ENCODE peak calls at places on chromosomes 4 and X, in eight cellular contexts. D is kidney; Q is GM23248; P is thyroid gland; M is hepatocyte; C is mesendoderm; H is CD8-positive, alpha-beta memory T cell; U is substantia nigra. T is an unnamed sample.

GRCh38 chr4:30755306-30755705 is 35.1 kb downstream of the PCDH7 start:
- DNase-seq in M (no peak), H (no peak), Q (no peak), C (no peak), U (no peak), P (no peak), D (no peak), T (no peak)

GRCh38 chrX:22202251-22202650 is 70.5 kb upstream of the CBLL2 start:
- DNase-seq in H (no peak), C (no peak), Q (no peak), U (no peak), M (no peak), P (no peak), D (no peak), T (no peak)

GRCh38 chr4:90171491-90171890 is 44.3 kb downstream of the CCSER1 start:
- DNase-seq in H (no peak), C (no peak), Q (no peak), U (no peak), M (no peak), D (no peak), P (no peak), T (no peak)

GRCh38 chr4:52925531-52925968 is 63.4 kb downstream of the RASL11B start:
- DNase-seq in M (peak), U (no peak), P (no peak), Q (no peak), C (peak), D (no peak), H (no peak), T (no peak)

GRCh38 chrX:148380614-148381561 is 119.5 kb upstream of the AFF2 start:
- DNase-seq in D (no peak), U (no peak), M (peak), Q (peak), C (peak), H (peak), P (no peak), T (no peak)

GRCh38 chrX:24482823-24483410 is 17.8 kb downstream of the PDK3 start:
- DNase-seq in U (no peak), D (no peak), M (no peak), C (no peak), P (no peak), Q (no peak), H (no peak), T (no peak)

GRCh38 chr4:110793890-110794588 is 171.2 kb upstream of the PITX2 start:
- DNase-seq in D (no peak), H (no peak), P (no peak), C (peak), Q (no peak), U (no peak), M (peak), T (no peak)

GRCh38 chr4:56181140-56181950 is 205.9 kb downstream of the AASDH start:
- DNase-seq in H (no peak), Q (peak), D (no peak), C (peak), M (no peak), P (no peak), U (no peak), T (no peak)

GRCh38 chr4:1491630-1492457 is 85.6 kb upstream of the NKX1-1 start:
- DNase-seq in D (peak), Q (no peak), C (no peak), P (no peak), U (no peak), M (no peak), H (peak), T (no peak)

GRCh38 chr4:52051615-52052474 is 741 bp downstream of the SPATA18 start:
- DNase-seq in Q (peak), C (peak), U (peak), P (peak), D (peak), H (no peak), M (peak), T (peak)

GRCh38 chrX:128035318-128035717 is 16.9 kb downstream of the ACTRT1 start:
- DNase-seq in D (no peak), M (no peak), H (no peak), U (no peak), Q (no peak), C (no peak), P (no peak), T (no peak)

GRCh38 chr4:52979020-52979419 is 116.9 kb downstream of the RASL11B start:
- DNase-seq in H (no peak), U (no peak), M (no peak), D (no peak), C (peak), Q (peak), P (no peak), T (no peak)

GRCh38 chrX:9573282-9574106 is 108.6 kb downstream of the TBL1X start:
- DNase-seq in U (no peak), P (no peak), C (peak), Q (no peak), M (peak), H (no peak), D (no peak), T (no peak)

GRCh38 chr4:153326513-153326912 is 18.0 kb upstream of the MND1 start:
- DNase-seq in H (no peak), U (no peak), C (no peak), P (no peak), M (no peak), Q (peak), D (no peak), T (no peak)

GRCh38 chr4:181254771-181255170 is 988.4 kb upstream of the TENM3 start:
- DNase-seq in Q (no peak), D (no peak), M (no peak), C (no peak), H (no peak), P (no peak), U (no peak), T (no peak)

GRCh38 chr4:153276966-153277365 is 67.5 kb upstream of the MND1 start:
- DNase-seq in U (no peak), D (no peak), P (no peak), H (no peak), M (no peak), Q (no peak), C (no peak), T (no peak)

GRCh38 chr4:71709961-71710360 is 73.9 kb downstream of the GC start:
- DNase-seq in P (no peak), H (no peak), C (peak), D (no peak), M (no peak), Q (peak), U (no peak), T (no peak)

GRCh38 chr4:31106419-31106818 is 386.2 kb downstream of the PCDH7 start:
- DNase-seq in D (no peak), H (no peak), M (no peak), U (no peak), P (no peak), Q (no peak), C (no peak), T (no peak)

GRCh38 chr4:67721770-67722597 is 21.0 kb upstream of the UBA6 start:
- DNase-seq in U (no peak), M (no peak), Q (no peak), H (no peak), C (peak), P (no peak), D (no peak), T (no peak)

GRCh38 chrX:2679534-2680485 is 11.3 kb upstream of the CD99 start:
- DNase-seq in C (no peak), Q (no peak), U (no peak), P (peak), M (peak), H (no peak), D (no peak), T (no peak)

GRCh38 chrX:108397627-108398392 is 40.4 kb downstream of the COL4A6 start:
- DNase-seq in M (no peak), P (no peak), D (no peak), H (no peak), C (no peak), Q (peak), U (no peak), T (no peak)

GRCh38 chr4:8649631-8650261 is 57.2 kb downstream of the CPZ start:
- DNase-seq in M (no peak), Q (no peak), P (no peak), U (no peak), D (peak), H (no peak), C (no peak), T (no peak)

GRCh38 chr4:134201216-134202098 is at the start of gene PABPC4L:
- DNase-seq in H (no peak), M (peak), U (no peak), D (peak), P (peak), C (peak), Q (peak), T (peak)

GRCh38 chrX:19814240-19814639 is 73.2 kb downstream of the SH3KBP1 start:
- DNase-seq in P (no peak), D (no peak), M (no peak), C (peak), Q (no peak), U (no peak), H (no peak), T (no peak)

GRCh38 chr4:182206916-182207315 is 36.3 kb upstream of the TENM3 start:
- DNase-seq in D (no peak), C (peak), M (peak), Q (no peak), H (no peak), U (no peak), P (no peak), T (no peak)

GRCh38 chrX:93242897-93243296 is 430.5 kb downstream of the NAP1L3 start:
- DNase-seq in Q (no peak), H (no peak), M (no peak), U (no peak), D (no peak), P (no peak), C (no peak), T (no peak)

GRCh38 chr4:8260656-8261111 is 8.9 kb upstream of the HTRA3 start:
- DNase-seq in P (peak), H (no peak), U (no peak), Q (peak), C (peak), M (peak), D (no peak), T (no peak)

GRCh38 chrX:2875798-2876399 is 47.2 kb downstream of the GYG2 start:
- DNase-seq in H (no peak), C (no peak), D (no peak), U (no peak), P (no peak), Q (peak), M (peak), T (no peak)

GRCh38 chr4:15396157-15396800 is 31.6 kb upstream of the C1QTNF7 start:
- DNase-seq in H (peak), M (peak), Q (peak), P (peak), C (peak), U (no peak), D (peak), T (no peak)

GRCh38 chrX:68833448-68833805 is 4.6 kb downstream of the EFNB1 start:
- DNase-seq in Q (no peak), C (no peak), U (no peak), D (no peak), H (no peak), P (no peak), M (no peak), T (no peak)

GRCh38 chr4:68299492-68300457 is 50.1 kb downstream of the YTHDC1 start:
- DNase-seq in M (no peak), H (no peak), C (no peak), U (no peak), Q (no peak), D (no peak), P (no peak), T (no peak)

GRCh38 chrX:16842684-16843083 is 27.5 kb downstream of the RBBP7 start:
- DNase-seq in U (no peak), H (no peak), P (no peak), M (no peak), D (no peak), C (no peak), Q (peak), T (no peak)

GRCh38 chr4:48109413-48110263 is 24.4 kb downstream of the TXK start:
- DNase-seq in P (no peak), U (no peak), D (no peak), M (peak), C (peak), Q (peak), H (no peak), T (no peak)

GRCh38 chr4:108181704-108182103 is 13.0 kb upstream of the LEF1 start:
- DNase-seq in D (no peak), Q (no peak), U (no peak), P (peak), H (no peak), C (no peak), M (no peak), T (no peak)

GRCh38 chr4:108272046-108272445 is 103.3 kb upstream of the LEF1 start:
- DNase-seq in P (no peak), M (peak), H (no peak), C (no peak), U (no peak), D (no peak), Q (no peak), T (no peak)

GRCh38 chr4:147901388-147901787 is 169.5 kb downstream of the ARHGAP10 start:
- DNase-seq in Q (no peak), D (no peak), M (no peak), P (no peak), H (no peak), U (no peak), C (no peak), T (no peak)

GRCh38 chr4:53962516-53963225 is 101.7 kb downstream of the CHIC2 start:
- DNase-seq in H (no peak), D (no peak), U (no peak), M (peak), Q (peak), P (no peak), C (peak), T (no peak)

GRCh38 chrX:108399427-108400165 is 38.6 kb downstream of the COL4A6 start:
- DNase-seq in P (no peak), C (no peak), Q (peak), H (no peak), D (no peak), M (no peak), U (no peak), T (no peak)

GRCh38 chr4:76235407-76235806 is 16.1 kb upstream of the FAM47E start:
- DNase-seq in P (no peak), Q (no peak), U (no peak), H (no peak), C (no peak), D (no peak), M (no peak), T (no peak)

GRCh38 chr4:76233534-76233933 is 18.0 kb upstream of the FAM47E start:
- DNase-seq in Q (no peak), D (no peak), U (no peak), C (peak), M (no peak), H (no peak), P (no peak), T (no peak)

GRCh38 chr4:76233088-76233487 is 18.4 kb upstream of the FAM47E start:
- DNase-seq in P (no peak), H (no peak), Q (no peak), U (no peak), D (no peak), M (no peak), C (no peak), T (no peak)

GRCh38 chr4:76234679-76235044 is 16.9 kb upstream of the FAM47E start:
- DNase-seq in H (no peak), U (no peak), D (no peak), P (no peak), M (no peak), C (no peak), Q (no peak), T (no peak)

DNA sequence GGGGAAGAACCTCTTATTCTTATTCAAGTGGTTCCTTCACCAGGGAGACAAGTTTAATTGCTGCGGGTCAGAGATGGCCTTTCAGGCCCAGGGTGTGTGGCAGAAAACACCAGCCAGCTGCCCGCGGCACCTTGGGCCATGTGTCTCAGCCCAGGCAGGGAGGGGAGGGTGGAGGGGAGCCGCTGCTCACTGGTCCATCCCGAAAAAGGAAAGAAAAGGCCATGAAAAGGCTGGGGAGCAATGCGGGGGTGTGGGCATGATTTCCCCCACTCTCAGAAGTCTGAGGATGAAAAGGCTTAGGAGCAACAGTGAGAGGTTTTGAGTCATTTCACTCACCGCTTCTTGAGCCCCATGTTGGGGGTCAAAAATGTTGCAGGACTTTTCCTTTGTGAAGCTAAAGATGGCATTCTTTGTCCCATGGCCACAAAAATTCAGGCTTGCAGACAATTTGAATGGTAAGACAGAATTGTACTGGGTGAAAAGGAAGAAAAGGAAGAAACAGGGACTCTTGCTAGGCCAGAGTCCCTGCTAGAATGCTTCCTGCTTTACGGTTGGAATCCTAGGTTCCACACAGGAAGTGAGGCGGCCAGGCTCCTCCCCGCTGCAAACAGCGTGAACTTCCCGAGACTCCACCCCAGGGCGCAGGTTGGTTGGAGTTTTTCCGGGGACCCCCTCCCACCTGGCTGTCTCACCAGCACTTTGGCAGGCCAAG is 17.4 kb upstream of the FAM47E start:
- DNase-seq in U (no peak), D (peak), Q (no peak), C (peak), M (no peak), P (peak), H (no peak), T (no peak)
- H3K27ac ChIP-seq in U (no peak), D (no peak), Q (no peak), C (no peak), M (peak), P (peak), H (peak), T (no peak)

GRCh38 chr4:83124079-83124780 is 9.7 kb upstream of the PLAC8 start:
- DNase-seq in D (no peak), Q (no peak), P (no peak), H (no peak), U (no peak), C (no peak), M (no peak), T (no peak)
- H3K27ac ChIP-seq in D (no peak), Q (no peak), P (no peak), H (no peak), U (no peak), C (no peak), M (no peak), T (no peak)

GRCh38 chrX:150375243-150375642 is 12.1 kb downstream of the MAMLD1 start:
- DNase-seq in P (no peak), C (no peak), H (no peak), D (no peak), Q (no peak), M (no peak), U (no peak), T (no peak)
- H3K27ac ChIP-seq in P (no peak), C (no peak), H (no peak), D (no peak), Q (no peak), M (no peak), U (no peak), T (no peak)

GRCh38 chr4:3199661-3200422 is 49.1 kb upstream of the MSANTD1 start:
- DNase-seq in D (no peak), M (no peak), Q (peak), H (no peak), C (no peak), P (no peak), U (no peak), T (peak)
- H3K27ac ChIP-seq in D (no peak), M (no peak), Q (peak), H (no peak), C (no peak), P (no peak), U (no peak), T (peak)

GRCh38 chrX:88828011-88828410 is 81.0 kb downstream of the CPXCR1 start:
- DNase-seq in P (no peak), C (no peak), M (no peak), D (no peak), U (no peak), Q (no peak), H (no peak), T (no peak)
- H3K27ac ChIP-seq in P (no peak), C (no peak), M (no peak), D (no peak), U (no peak), Q (no peak), H (no peak), T (no peak)

GRCh38 chr4:38671594-38671943 is 7.6 kb downstream of the KLF3 start:
- DNase-seq in U (no peak), M (no peak), C (no peak), D (no peak), P (no peak), Q (no peak), H (no peak), T (no peak)
- H3K27ac ChIP-seq in U (peak), M (peak), C (no peak), D (peak), P (peak), Q (no peak), H (peak), T (peak)

T was measured in psoas muscle.